ENCODE peak calls at places on chromosome 1, in ten cellular contexts. One of them, this sample, is unnamed.
A peak's percentile ranks its signal among the peaks of the same experiment; 100 is the strongest.

GRCh38 chr1:118008011-118008410 is 78.5 kb downstream of the WDR3 start:
- DNase-seq in GM06990: no peak
- DNase-seq in foreskin fibroblast: no peak
- DNase-seq in ovary: no peak
- DNase-seq in HFF-Myc: no peak
- DNase-seq in prostate gland: no peak
- DNase-seq in K562: no peak
- DNase-seq in endodermal cell: no peak
- DNase-seq in AG04450: no peak
- DNase-seq in heart left ventricle: no peak
- DNase-seq in this sample: no peak

GRCh38 chr1:38088366-38088765 is 41.8 kb upstream of the POU3F1 start:
- DNase-seq in GM06990: no peak
- DNase-seq in foreskin fibroblast: no peak
- DNase-seq in ovary: no peak
- DNase-seq in HFF-Myc: no peak
- DNase-seq in prostate gland: no peak
- DNase-seq in K562: no peak
- DNase-seq in endodermal cell: peak; percentile 74
- DNase-seq in AG04450: no peak
- DNase-seq in heart left ventricle: no peak
- DNase-seq in this sample: no peak

GRCh38 chr1:40857737-40858136 is 4.4 kb downstream of the CITED4 start:
- DNase-seq in GM06990: no peak
- DNase-seq in foreskin fibroblast: no peak
- DNase-seq in ovary: no peak
- DNase-seq in HFF-Myc: no peak
- DNase-seq in prostate gland: no peak
- DNase-seq in K562: no peak
- DNase-seq in endodermal cell: peak; percentile 61
- DNase-seq in AG04450: no peak
- DNase-seq in heart left ventricle: no peak
- DNase-seq in this sample: no peak

GRCh38 chr1:15937146-15937545 is 38.8 kb downstream of the ZBTB17 start:
- DNase-seq in GM06990: no peak
- DNase-seq in foreskin fibroblast: no peak
- DNase-seq in ovary: no peak
- DNase-seq in HFF-Myc: no peak
- DNase-seq in prostate gland: no peak
- DNase-seq in K562: no peak
- DNase-seq in endodermal cell: peak; percentile 57
- DNase-seq in AG04450: no peak
- DNase-seq in heart left ventricle: no peak
- DNase-seq in this sample: no peak

GRCh38 chr1:119647228-119647733 is 785 bp downstream of the ZNF697 start:
- DNase-seq in GM06990: no peak
- DNase-seq in foreskin fibroblast: no peak
- DNase-seq in ovary: no peak
- DNase-seq in HFF-Myc: no peak
- DNase-seq in prostate gland: no peak
- DNase-seq in K562: no peak
- DNase-seq in endodermal cell: no peak
- DNase-seq in AG04450: no peak
- DNase-seq in heart left ventricle: peak; percentile 38
- DNase-seq in this sample: peak; percentile 15

GRCh38 chr1:237270338-237270737 is 228.4 kb downstream of the RYR2 start:
- DNase-seq in GM06990: no peak
- DNase-seq in foreskin fibroblast: no peak
- DNase-seq in ovary: no peak
- DNase-seq in HFF-Myc: no peak
- DNase-seq in prostate gland: no peak
- DNase-seq in K562: no peak
- DNase-seq in endodermal cell: no peak
- DNase-seq in AG04450: no peak
- DNase-seq in heart left ventricle: no peak
- DNase-seq in this sample: no peak

GRCh38 chr1:169059391-169059790 is 47.1 kb upstream of the ATP1B1 start:
- DNase-seq in GM06990: no peak
- DNase-seq in foreskin fibroblast: no peak
- DNase-seq in ovary: no peak
- DNase-seq in HFF-Myc: no peak
- DNase-seq in prostate gland: no peak
- DNase-seq in K562: no peak
- DNase-seq in endodermal cell: no peak
- DNase-seq in AG04450: no peak
- DNase-seq in heart left ventricle: no peak
- DNase-seq in this sample: no peak

GRCh38 chr1:191851799-191852595 is 306.3 kb upstream of the RGS18 start:
- DNase-seq in GM06990: no peak
- DNase-seq in foreskin fibroblast: no peak
- DNase-seq in ovary: no peak
- DNase-seq in HFF-Myc: peak; percentile 7
- DNase-seq in prostate gland: no peak
- DNase-seq in K562: no peak
- DNase-seq in endodermal cell: no peak
- DNase-seq in AG04450: peak; percentile 8
- DNase-seq in heart left ventricle: no peak
- DNase-seq in this sample: peak; percentile 54

GRCh38 chr1:107407011-107407410 is 266.2 kb downstream of the NTNG1 start:
- DNase-seq in GM06990: no peak
- DNase-seq in foreskin fibroblast: no peak
- DNase-seq in ovary: no peak
- DNase-seq in HFF-Myc: no peak
- DNase-seq in prostate gland: no peak
- DNase-seq in K562: no peak
- DNase-seq in endodermal cell: no peak
- DNase-seq in AG04450: no peak
- DNase-seq in heart left ventricle: no peak
- DNase-seq in this sample: no peak

GRCh38 chr1:169604781-169605560 is 18.7 kb upstream of the F5 start:
- DNase-seq in GM06990: no peak
- DNase-seq in foreskin fibroblast: no peak
- DNase-seq in ovary: no peak
- DNase-seq in HFF-Myc: no peak
- DNase-seq in prostate gland: no peak
- DNase-seq in K562: no peak
- DNase-seq in endodermal cell: no peak
- DNase-seq in AG04450: no peak
- DNase-seq in heart left ventricle: peak; percentile 34
- DNase-seq in this sample: no peak

GRCh38 chr1:201624741-201625646 is 86.1 kb downstream of the NAV1 start:
- DNase-seq in GM06990: no peak
- DNase-seq in foreskin fibroblast: peak; percentile 98
- DNase-seq in ovary: no peak
- DNase-seq in HFF-Myc: peak; percentile 86
- DNase-seq in prostate gland: no peak
- DNase-seq in K562: no peak
- DNase-seq in endodermal cell: no peak
- DNase-seq in AG04450: peak; percentile 92
- DNase-seq in heart left ventricle: no peak
- DNase-seq in this sample: peak; percentile 97

GRCh38 chr1:8463144-8463927 is 145.4 kb downstream of the SLC45A1 start:
- DNase-seq in GM06990: no peak
- DNase-seq in foreskin fibroblast: peak; percentile 83
- DNase-seq in ovary: peak; percentile 43
- DNase-seq in HFF-Myc: peak; percentile 83
- DNase-seq in prostate gland: peak; percentile 44
- DNase-seq in K562: no peak
- DNase-seq in endodermal cell: peak; percentile 64
- DNase-seq in AG04450: peak; percentile 81
- DNase-seq in heart left ventricle: peak; percentile 54
- DNase-seq in this sample: peak; percentile 82

GRCh38 chr1:6584126-6585080 is 4.6 kb downstream of the ZBTB48 start:
- DNase-seq in GM06990: no peak
- DNase-seq in foreskin fibroblast: no peak
- DNase-seq in ovary: no peak
- DNase-seq in HFF-Myc: no peak
- DNase-seq in prostate gland: no peak
- DNase-seq in K562: no peak
- DNase-seq in endodermal cell: no peak
- DNase-seq in AG04450: no peak
- DNase-seq in heart left ventricle: no peak
- DNase-seq in this sample: no peak
- H3K4me3 ChIP-seq in GM06990: no peak overlapping the region
- H3K4me3 ChIP-seq in foreskin fibroblast: no peak overlapping the region
- H3K4me3 ChIP-seq in ovary: no peak overlapping the region
- H3K4me3 ChIP-seq in HFF-Myc: no peak overlapping the region
- H3K4me3 ChIP-seq in prostate gland: no peak overlapping the region
- H3K4me3 ChIP-seq in K562: no peak overlapping the region
- H3K4me3 ChIP-seq in endodermal cell: no peak overlapping the region
- H3K4me3 ChIP-seq in AG04450: no peak overlapping the region
- H3K4me3 ChIP-seq in heart left ventricle: no peak overlapping the region
- H3K4me3 ChIP-seq in this sample: no peak overlapping the region

GRCh38 chr1:12594966-12595838 is 22.8 kb downstream of the DHRS3 start:
- DNase-seq in GM06990: no peak
- DNase-seq in foreskin fibroblast: peak; percentile 19
- DNase-seq in ovary: peak; percentile 79
- DNase-seq in HFF-Myc: no peak
- DNase-seq in prostate gland: peak; percentile 74
- DNase-seq in K562: no peak
- DNase-seq in endodermal cell: peak; percentile 94
- DNase-seq in AG04450: peak; percentile 33
- DNase-seq in heart left ventricle: peak; percentile 87
- DNase-seq in this sample: peak; percentile 68

GRCh38 chr1:12593621-12594066 is 24.4 kb downstream of the DHRS3 start:
- DNase-seq in GM06990: no peak
- DNase-seq in foreskin fibroblast: peak; percentile 30
- DNase-seq in ovary: peak; percentile 69
- DNase-seq in HFF-Myc: no peak
- DNase-seq in prostate gland: peak; percentile 72
- DNase-seq in K562: no peak
- DNase-seq in endodermal cell: no peak
- DNase-seq in AG04450: no peak
- DNase-seq in heart left ventricle: peak; percentile 75
- DNase-seq in this sample: no peak

GRCh38 chr1:12592496-12592895 is 25.5 kb downstream of the DHRS3 start:
- DNase-seq in GM06990: no peak
- DNase-seq in foreskin fibroblast: no peak
- DNase-seq in ovary: no peak
- DNase-seq in HFF-Myc: no peak
- DNase-seq in prostate gland: no peak
- DNase-seq in K562: no peak
- DNase-seq in endodermal cell: no peak
- DNase-seq in AG04450: no peak
- DNase-seq in heart left ventricle: peak; percentile 24
- DNase-seq in this sample: no peak

GRCh38 chr1:12595839-12596821 is 21.9 kb downstream of the DHRS3 start:
- DNase-seq in GM06990: no peak
- DNase-seq in foreskin fibroblast: peak; percentile 95
- DNase-seq in ovary: peak; percentile 86
- DNase-seq in HFF-Myc: peak; percentile 90
- DNase-seq in prostate gland: peak; percentile 94
- DNase-seq in K562: no peak
- DNase-seq in endodermal cell: peak; percentile 92
- DNase-seq in AG04450: peak; percentile 91
- DNase-seq in heart left ventricle: peak; percentile 95
- DNase-seq in this sample: peak; percentile 98

GRCh38 chr1:12594490-12594889 is 23.5 kb downstream of the DHRS3 start:
- DNase-seq in GM06990: no peak
- DNase-seq in foreskin fibroblast: no peak
- DNase-seq in ovary: no peak
- DNase-seq in HFF-Myc: no peak
- DNase-seq in prostate gland: no peak
- DNase-seq in K562: no peak
- DNase-seq in endodermal cell: no peak
- DNase-seq in AG04450: no peak
- DNase-seq in heart left ventricle: peak; percentile 25
- DNase-seq in this sample: no peak
- TF ChIP-seq CTCF in GM06990: no peak
- TF ChIP-seq CTCF in foreskin fibroblast: no peak
- TF ChIP-seq CTCF in ovary: no peak
- TF ChIP-seq CTCF in HFF-Myc: peak; percentile 9
- TF ChIP-seq CTCF in prostate gland: no peak
- TF ChIP-seq CTCF in K562: no peak
- TF ChIP-seq CTCF in endodermal cell: peak; percentile 25
- TF ChIP-seq CTCF in AG04450: no peak
- TF ChIP-seq CTCF in heart left ventricle: no peak
- TF ChIP-seq CTCF in this sample: peak; percentile 11

DNA sequence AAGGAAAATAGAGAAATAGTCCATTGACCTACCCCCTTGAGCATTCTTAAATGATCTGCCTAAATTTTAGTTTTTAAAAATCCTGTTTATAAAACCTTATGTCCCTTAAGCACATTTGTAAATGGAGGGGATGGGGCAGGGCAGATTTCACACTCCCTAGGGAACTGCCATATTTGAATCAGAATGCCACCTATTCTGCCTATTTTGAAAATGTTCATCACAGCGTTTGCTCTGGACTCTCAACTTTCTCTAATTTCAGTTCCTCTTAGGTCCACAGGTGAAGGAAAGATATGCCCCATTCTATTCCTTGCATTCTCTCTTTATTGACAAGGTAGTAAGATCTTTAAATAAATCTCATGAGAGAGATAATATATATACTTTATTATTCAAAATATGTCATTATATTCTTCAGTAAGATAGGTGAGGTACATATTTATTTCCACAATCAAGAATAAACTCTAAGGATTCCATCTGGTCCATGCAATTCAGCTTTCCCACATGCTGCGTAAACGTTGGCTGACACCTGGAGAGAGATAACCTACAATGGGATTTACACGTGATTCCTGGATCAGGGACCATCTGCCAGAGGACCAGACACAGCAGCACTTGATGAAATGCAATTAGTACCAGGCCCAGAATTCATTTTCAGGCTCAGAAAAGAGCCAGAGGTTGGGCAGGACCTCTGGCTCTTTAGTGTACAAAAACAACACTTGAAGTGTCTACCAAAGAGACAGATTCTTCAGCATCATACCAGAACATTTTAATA is 1.2 kb upstream of the LPGAT1 start:
- DNase-seq in GM06990: peak; percentile 28
- DNase-seq in foreskin fibroblast: no peak
- DNase-seq in ovary: no peak
- DNase-seq in HFF-Myc: no peak
- DNase-seq in prostate gland: no peak
- DNase-seq in K562: no peak
- DNase-seq in endodermal cell: peak; percentile 49
- DNase-seq in AG04450: no peak
- DNase-seq in heart left ventricle: no peak
- DNase-seq in this sample: no peak
- H3K4me3 ChIP-seq in GM06990: no peak overlapping the region
- H3K4me3 ChIP-seq in foreskin fibroblast: no peak overlapping the region
- H3K4me3 ChIP-seq in ovary: no peak overlapping the region
- H3K4me3 ChIP-seq in HFF-Myc: no peak overlapping the region
- H3K4me3 ChIP-seq in prostate gland: no peak overlapping the region
- H3K4me3 ChIP-seq in K562: no peak overlapping the region
- H3K4me3 ChIP-seq in endodermal cell: no peak overlapping the region
- H3K4me3 ChIP-seq in AG04450: no peak overlapping the region
- H3K4me3 ChIP-seq in heart left ventricle: no peak overlapping the region
- H3K4me3 ChIP-seq in this sample: no peak overlapping the region

DNA sequence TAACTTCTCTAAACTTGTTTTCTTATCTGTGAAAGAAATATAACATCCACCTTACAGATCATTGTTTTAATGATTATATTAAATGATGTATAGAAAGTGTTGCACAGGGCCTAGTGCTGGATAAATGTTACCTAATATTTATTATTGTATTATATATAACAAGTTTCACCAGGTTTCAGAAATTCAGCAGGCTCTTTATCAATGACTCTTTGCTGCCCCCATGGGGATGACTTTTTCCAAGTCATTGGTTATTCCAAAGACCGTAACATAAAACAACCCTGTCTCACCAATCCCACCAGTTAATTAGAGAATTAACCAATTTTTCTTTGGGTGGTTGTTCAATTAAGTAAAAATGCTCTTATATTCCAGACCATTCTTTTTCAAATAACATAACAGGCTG is 7.3 kb upstream of the DEDD start:
- DNase-seq in GM06990: no peak
- DNase-seq in foreskin fibroblast: no peak
- DNase-seq in ovary: no peak
- DNase-seq in HFF-Myc: no peak
- DNase-seq in prostate gland: peak; percentile 39
- DNase-seq in K562: peak; percentile 43
- DNase-seq in endodermal cell: peak; percentile 74
- DNase-seq in AG04450: no peak
- DNase-seq in heart left ventricle: no peak
- DNase-seq in this sample: peak; percentile 53
- TF ChIP-seq CTCF in GM06990: peak; percentile 48
- TF ChIP-seq CTCF in foreskin fibroblast: peak; percentile 60
- TF ChIP-seq CTCF in ovary: no peak
- TF ChIP-seq CTCF in HFF-Myc: peak; percentile 48
- TF ChIP-seq CTCF in prostate gland: peak; percentile 51
- TF ChIP-seq CTCF in K562: peak; percentile 59
- TF ChIP-seq CTCF in endodermal cell: peak; percentile 81
- TF ChIP-seq CTCF in AG04450: peak; percentile 66
- TF ChIP-seq CTCF in heart left ventricle: peak; percentile 39
- TF ChIP-seq CTCF in this sample: peak; percentile 54

This sample was measured in astrocyte of the spinal cord.